ENCODE peak calls at places on chromosomes 12 and 14, in nine cellular contexts. B is stimulated activated CD4-positive, alpha-beta T cell treated with anti-CD3 and anti-CD28 coated beads, TNF-alpha, amount 100 ng/mL, for 4 hours; M is Right ventricle myocardium inferior; P is T-helper 2 cell; S is ACHN; Q is amniotic epithelial cell; N is HS-27A; F is nephron progenitor cell; I is NCI-H2171 treated with DMSO at 0.1 percent for 48 hours. Z is an unnamed sample.

GRCh38 chr14:93946104-93946503 is 19.0 kb downstream of the FAM181A start:
- DNase-seq in B (no peak), M (no peak), P (no peak), S (peak), Q (peak), N (no peak), F (no peak), I (no peak), Z (peak)

GRCh38 chr12:120037851-120038250 is 48.8 kb downstream of the BICDL1 start:
- DNase-seq in B (no peak), M (no peak), P (no peak), S (peak), Q (no peak), N (no peak), F (no peak), I (no peak), Z (no peak)

GRCh38 chr12:103780093-103780440 is 61.0 kb downstream of the NT5DC3 start:
- DNase-seq in B (no peak), M (no peak), P (no peak), S (peak), Q (peak), N (no peak), F (no peak), I (no peak), Z (no peak)

GRCh38 chr14:92877757-92878431 is 45.1 kb upstream of the CHGA start:
- DNase-seq in B (no peak), M (peak), P (no peak), S (no peak), Q (peak), N (no peak), F (peak), I (no peak), Z (peak)

GRCh38 chr14:26636571-26636970 is 38.7 kb upstream of the NOVA1 start:
- DNase-seq in B (no peak), M (no peak), P (no peak), S (no peak), Q (no peak), N (no peak), F (no peak), I (no peak), Z (no peak)

GRCh38 chr12:2666411-2666810 is 128.4 kb upstream of the FKBP4 start:
- DNase-seq in B (no peak), M (no peak), P (no peak), S (no peak), Q (no peak), N (no peak), F (no peak), I (no peak), Z (no peak)

GRCh38 chr12:96121271-96121711 is 72.9 kb upstream of the ELK3 start:
- DNase-seq in B (no peak), M (no peak), P (no peak), S (peak), Q (peak), N (no peak), F (no peak), I (no peak), Z (peak)

GRCh38 chr12:110590806-110591326 is 7.7 kb upstream of the PPTC7 start:
- DNase-seq in B (no peak), M (no peak), P (no peak), S (no peak), Q (peak), N (no peak), F (no peak), I (no peak), Z (no peak)

GRCh38 chr12:46303039-46303666 is 34.3 kb upstream of the SLC38A1 start:
- DNase-seq in B (peak), M (no peak), P (peak), S (peak), Q (peak), N (no peak), F (no peak), I (no peak), Z (peak)

GRCh38 chr12:98653866-98654493 is 8.9 kb downstream of the APAF1 start:
- DNase-seq in B (no peak), M (no peak), P (no peak), S (peak), Q (peak), N (no peak), F (no peak), I (peak), Z (peak)

GRCh38 chr12:116924558-116925453 is 14.1 kb downstream of the FBXW8 start:
- DNase-seq in B (no peak), M (no peak), P (peak), S (peak), Q (peak), N (peak), F (no peak), I (no peak), Z (peak)

GRCh38 chr14:93050761-93051160 is 65.0 kb downstream of the ITPK1 start:
- DNase-seq in B (no peak), M (no peak), P (no peak), S (no peak), Q (no peak), N (no peak), F (no peak), I (no peak), Z (no peak)

GRCh38 chr14:59358105-59358504 is 107.1 kb downstream of the GPR135 start:
- DNase-seq in B (no peak), M (no peak), P (no peak), S (no peak), Q (peak), N (peak), F (no peak), I (no peak), Z (no peak)

GRCh38 chr12:6697584-6698351 is 2.8 kb downstream of the PIANP start:
- DNase-seq in B (no peak), M (no peak), P (no peak), S (peak), Q (peak), N (peak), F (peak), I (peak), Z (peak)

GRCh38 chr12:89529738-89530137 is 3.9 kb upstream of the POC1B start:
- DNase-seq in B (no peak), M (no peak), P (no peak), S (peak), Q (peak), N (no peak), F (no peak), I (peak), Z (peak)

GRCh38 chr12:68831751-68832503 is 23.9 kb downstream of the MDM2 start:
- DNase-seq in B (no peak), M (no peak), P (no peak), S (no peak), Q (no peak), N (no peak), F (no peak), I (no peak), Z (no peak)